ENCODE peak calls at places on chromosomes 12 and 14, in nine cellular contexts. A, Q, L, N, U, D, H, K and I are unnamed samples.

GRCh38 chr14:36988568-36988967 is 183.8 kb downstream of the SLC25A21 start:
- DNase-seq in A (no peak), Q (no peak), L (no peak), N (no peak), U (no peak), D (no peak), H (no peak), K (no peak), I (no peak)

GRCh38 chr14:100307215-100308111 is 1.2 kb upstream of the SLC25A29 start:
- DNase-seq in A (no peak), Q (no peak), L (peak), N (no peak), U (no peak), D (no peak), H (peak), K (no peak), I (no peak)

GRCh38 chr12:52011602-52012214 is 5.0 kb downstream of the TAMALIN start:
- DNase-seq in A (no peak), Q (no peak), L (no peak), N (no peak), U (no peak), D (no peak), H (no peak), K (no peak), I (no peak)

GRCh38 chr12:110619534-110619953 is 5.6 kb downstream of the TCTN1 start:
- DNase-seq in A (no peak), Q (no peak), L (no peak), N (no peak), U (no peak), D (no peak), H (no peak), K (no peak), I (no peak)

GRCh38 chr14:34368115-34368970 is 93.7 kb downstream of the SPTSSA start:
- DNase-seq in A (no peak), Q (no peak), L (no peak), N (no peak), U (no peak), D (no peak), H (no peak), K (no peak), I (no peak)

GRCh38 chr12:25251749-25252148 is 1.0 kb upstream of the KRAS start:
- DNase-seq in A (no peak), Q (no peak), L (no peak), N (no peak), U (no peak), D (no peak), H (no peak), K (no peak), I (no peak)

GRCh38 chr14:76644875-76645518 is 116.3 kb upstream of the VASH1 start:
- DNase-seq in A (peak), Q (no peak), L (peak), N (no peak), U (no peak), D (peak), H (peak), K (no peak), I (no peak)

GRCh38 chr14:77570706-77571293 is 45.6 kb downstream of the SPTLC2 start:
- DNase-seq in A (no peak), Q (no peak), L (no peak), N (no peak), U (no peak), D (no peak), H (no peak), K (no peak), I (no peak)

GRCh38 chr12:118206107-118206412 is 70.1 kb downstream of the PEBP1 start:
- DNase-seq in A (no peak), Q (no peak), L (no peak), N (no peak), U (no peak), D (no peak), H (no peak), K (no peak), I (no peak)

GRCh38 chr14:63468273-63468672 is 74.9 kb downstream of the PPP2R5E start:
- DNase-seq in A (no peak), Q (no peak), L (no peak), N (no peak), U (no peak), D (no peak), H (no peak), K (no peak), I (no peak)

GRCh38 chr14:59123526-59123925 is 64.9 kb upstream of the DAAM1 start:
- DNase-seq in A (no peak), Q (no peak), L (peak), N (no peak), U (no peak), D (no peak), H (no peak), K (peak), I (no peak)

GRCh38 chr14:77580477-77580876 is 36.0 kb downstream of the SPTLC2 start:
- DNase-seq in A (no peak), Q (no peak), L (no peak), N (no peak), U (no peak), D (no peak), H (no peak), K (no peak), I (no peak)

GRCh38 chr12:3491938-3492867 is 1.2 kb downstream of the PRMT8 start:
- DNase-seq in A (peak), Q (no peak), L (peak), N (no peak), U (peak), D (peak), H (peak), K (no peak), I (peak)

DNA sequence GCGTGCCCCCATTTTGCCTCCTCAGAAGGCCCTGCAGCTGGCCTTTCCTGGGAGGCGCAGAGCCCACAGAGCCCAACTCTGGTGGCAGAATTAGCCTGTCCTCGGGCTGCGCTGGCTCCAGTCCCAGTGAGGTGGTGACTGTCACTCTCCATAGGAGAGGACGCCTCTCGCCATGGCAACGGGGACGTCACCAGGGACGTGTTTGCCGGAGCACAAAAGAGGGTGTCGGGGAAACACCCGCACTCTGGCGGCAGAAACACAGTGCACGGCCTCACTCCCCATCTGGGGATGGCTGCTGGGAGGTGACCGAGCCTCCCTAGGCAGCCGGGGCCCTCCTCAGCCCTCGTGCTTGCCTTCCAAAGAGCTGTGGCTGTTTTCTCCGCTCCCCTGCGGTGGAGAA is 50.2 kb upstream of the NCOR2 start:
- DNase-seq in A (no peak), Q (no peak), L (no peak), N (no peak), U (peak), D (no peak), H (peak), K (no peak), I (no peak)
- TF ChIP-seq CTCF in A (no peak), Q (no peak), L (no peak), N (no peak), U (no peak), D (no peak), H (no peak), K (no peak), I (no peak)

GRCh38 chr12:131720921-131721320 is 10.0 kb downstream of the SFSWAP start:
- DNase-seq in A (no peak), Q (no peak), L (no peak), N (no peak), U (no peak), D (no peak), H (peak), K (no peak), I (no peak)

GRCh38 chr12:131723532-131723931 is 12.6 kb downstream of the SFSWAP start:
- DNase-seq in A (no peak), Q (no peak), L (no peak), N (no peak), U (no peak), D (no peak), H (peak), K (no peak), I (no peak)

GRCh38 chr12:131720241-131720640 is 9.4 kb downstream of the SFSWAP start:
- DNase-seq in A (no peak), Q (no peak), L (no peak), N (no peak), U (no peak), D (no peak), H (no peak), K (no peak), I (no peak)

GRCh38 chr12:131724534-131724933 is 13.6 kb downstream of the SFSWAP start:
- DNase-seq in A (no peak), Q (no peak), L (no peak), N (no peak), U (no peak), D (no peak), H (no peak), K (no peak), I (no peak)

DNA sequence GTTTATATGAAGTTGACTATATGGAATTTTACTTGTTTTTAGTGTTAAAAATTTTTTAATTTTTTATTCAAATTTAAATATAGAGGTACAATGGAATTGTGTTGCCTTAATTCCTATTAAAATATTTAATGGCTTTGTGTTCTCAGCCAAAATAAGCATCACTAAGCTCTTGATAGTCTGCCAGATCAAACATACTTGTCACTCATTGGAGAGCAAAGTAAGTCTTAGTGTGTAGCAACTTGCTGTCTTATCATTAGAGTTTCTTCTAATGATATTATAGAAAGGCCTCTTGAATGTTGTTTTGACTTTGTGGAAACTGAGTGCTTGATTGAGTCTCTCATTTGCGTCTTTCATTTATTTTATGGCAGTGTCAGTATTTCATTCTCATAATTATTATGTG is 10.7 kb downstream of the SFSWAP start:
- DNase-seq in A (no peak), Q (no peak), L (no peak), N (no peak), U (no peak), D (no peak), H (no peak), K (no peak), I (no peak)
- TF ChIP-seq CTCF in A (no peak), Q (no peak), L (no peak), N (no peak), U (no peak), D (no peak), H (no peak), K (no peak), I (no peak)

DNA sequence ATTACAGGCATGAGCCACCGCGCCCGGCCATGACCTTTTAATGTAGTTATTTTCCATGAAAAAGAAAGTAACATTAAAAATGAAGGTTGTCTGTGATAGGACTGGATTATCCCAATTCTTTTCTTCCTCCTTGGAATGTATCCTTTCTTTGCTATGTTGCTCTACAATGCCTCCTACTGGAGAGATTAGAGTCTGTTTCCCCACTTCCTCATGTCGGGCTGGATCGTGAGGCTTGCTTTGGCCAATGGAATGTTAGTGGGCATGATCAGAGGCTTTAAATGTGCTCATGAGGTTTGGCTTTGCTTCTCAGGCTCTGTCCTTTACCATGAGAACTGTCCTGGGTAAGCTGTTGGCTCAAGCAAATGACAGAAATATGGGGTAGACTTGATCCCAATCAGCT is 34.7 kb upstream of the SOCS2 start:
- DNase-seq in A (no peak), Q (no peak), L (no peak), N (no peak), U (no peak), D (no peak), H (peak), K (no peak), I (no peak)
- TF ChIP-seq CTCF in A (peak), Q (no peak), L (no peak), N (no peak), U (no peak), D (no peak), H (peak), K (no peak), I (no peak)

DNA sequence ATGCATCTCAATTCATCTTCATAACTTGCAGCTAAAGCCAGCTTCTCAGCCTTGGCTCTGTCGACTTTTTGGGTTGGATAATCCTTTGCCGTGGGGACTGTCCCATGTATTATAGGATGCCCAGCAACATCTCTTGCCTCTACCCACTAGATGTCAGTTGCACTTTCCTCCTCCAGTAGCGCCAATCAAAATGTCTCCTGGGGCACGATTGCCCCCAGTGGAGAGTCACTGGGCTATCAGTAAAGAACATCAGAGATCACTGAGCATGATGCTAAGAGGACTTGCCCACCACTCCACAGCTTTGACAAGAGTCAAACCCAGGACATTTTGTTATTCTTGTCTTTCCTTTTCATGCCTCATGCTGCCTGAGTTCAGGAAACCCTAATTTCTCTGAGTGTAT is 980.4 kb downstream of the VRK1 start:
- DNase-seq in A (no peak), Q (no peak), L (no peak), N (no peak), U (no peak), D (no peak), H (no peak), K (no peak), I (no peak)
- TF ChIP-seq CTCF in A (no peak), Q (no peak), L (no peak), N (no peak), U (no peak), D (no peak), H (no peak), K (no peak), I (no peak)

GRCh38 chr14:102759416-102759815 is 17.8 kb upstream of the TRAF3 start:
- DNase-seq in A (no peak), Q (no peak), L (peak), N (no peak), U (no peak), D (no peak), H (no peak), K (no peak), I (no peak)
- TF ChIP-seq CTCF in A (no peak), Q (no peak), L (no peak), N (no peak), U (no peak), D (no peak), H (peak), K (no peak), I (no peak)